ENCODE peak calls at places on chromosome 14, in nine cellular contexts. One of them, this sample, is unnamed.

GRCh38 chr14:92401561-92401960 is 78.6 kb downstream of the SLC24A4 start:
- DNase-seq in T-helper 17 cell: no peak
- DNase-seq in activated T-helper 1 cell treated with anti-CD3 and anti-CD28 coated beads, Interleukin-12 subunit alpha, Interleukin-12 subunit beta, Interleukin-2, Interleukin-4 antibody, amounts not matched to agents 30 ng/mL and 10 ng/mL and 1 ng/mL, durations not matched to agents 14 hours and 24 hours and 36 hours: no peak
- DNase-seq in stimulated activated CD4-positive, alpha-beta T cell treated with anti-CD3 and anti-CD28 coated beads, Interleukin-1b, Interleukin-23, amount 100 ng/mL, for 48 hours: no peak
- DNase-seq in T-helper 2 cell: no peak
- DNase-seq in Kasumi-1: no peak
- DNase-seq in breast epithelium: no peak
- DNase-seq in sciatic nerve: no peak
- DNase-seq in stimulated activated CD8-positive, alpha-beta memory T cell treated with anti-CD3 and anti-CD28 coated beads, Interleukin-15, amount 100 ng/mL, for 4 hours: no peak
- DNase-seq in this sample: no peak

GRCh38 chr14:75647650-75648049 is 13.0 kb downstream of the ERG28 start:
- DNase-seq in T-helper 17 cell: no peak
- DNase-seq in activated T-helper 1 cell treated with anti-CD3 and anti-CD28 coated beads, Interleukin-12 subunit alpha, Interleukin-12 subunit beta, Interleukin-2, Interleukin-4 antibody, amounts not matched to agents 30 ng/mL and 10 ng/mL and 1 ng/mL, durations not matched to agents 14 hours and 24 hours and 36 hours: no peak
- DNase-seq in stimulated activated CD4-positive, alpha-beta T cell treated with anti-CD3 and anti-CD28 coated beads, Interleukin-1b, Interleukin-23, amount 100 ng/mL, for 48 hours: no peak
- DNase-seq in T-helper 2 cell: no peak
- DNase-seq in Kasumi-1: no peak
- DNase-seq in breast epithelium: no peak
- DNase-seq in sciatic nerve: no peak
- DNase-seq in stimulated activated CD8-positive, alpha-beta memory T cell treated with anti-CD3 and anti-CD28 coated beads, Interleukin-15, amount 100 ng/mL, for 4 hours: no peak
- DNase-seq in this sample: no peak

GRCh38 chr14:20434701-20435453 is 1.1 kb downstream of the KLHL33 start:
- DNase-seq in T-helper 17 cell: no peak
- DNase-seq in activated T-helper 1 cell treated with anti-CD3 and anti-CD28 coated beads, Interleukin-12 subunit alpha, Interleukin-12 subunit beta, Interleukin-2, Interleukin-4 antibody, amounts not matched to agents 30 ng/mL and 10 ng/mL and 1 ng/mL, durations not matched to agents 14 hours and 24 hours and 36 hours: no peak
- DNase-seq in stimulated activated CD4-positive, alpha-beta T cell treated with anti-CD3 and anti-CD28 coated beads, Interleukin-1b, Interleukin-23, amount 100 ng/mL, for 48 hours: no peak
- DNase-seq in T-helper 2 cell: no peak
- DNase-seq in Kasumi-1: no peak
- DNase-seq in breast epithelium: no peak
- DNase-seq in sciatic nerve: peak; percentile 85
- DNase-seq in stimulated activated CD8-positive, alpha-beta memory T cell treated with anti-CD3 and anti-CD28 coated beads, Interleukin-15, amount 100 ng/mL, for 4 hours: no peak
- DNase-seq in this sample: no peak

GRCh38 chr14:101817511-101818001 is 56.0 kb downstream of the PPP2R5C start:
- DNase-seq in T-helper 17 cell: no peak
- DNase-seq in activated T-helper 1 cell treated with anti-CD3 and anti-CD28 coated beads, Interleukin-12 subunit alpha, Interleukin-12 subunit beta, Interleukin-2, Interleukin-4 antibody, amounts not matched to agents 30 ng/mL and 10 ng/mL and 1 ng/mL, durations not matched to agents 14 hours and 24 hours and 36 hours: no peak
- DNase-seq in stimulated activated CD4-positive, alpha-beta T cell treated with anti-CD3 and anti-CD28 coated beads, Interleukin-1b, Interleukin-23, amount 100 ng/mL, for 48 hours: no peak
- DNase-seq in T-helper 2 cell: peak; percentile 71
- DNase-seq in Kasumi-1: no peak
- DNase-seq in breast epithelium: no peak
- DNase-seq in sciatic nerve: no peak
- DNase-seq in stimulated activated CD8-positive, alpha-beta memory T cell treated with anti-CD3 and anti-CD28 coated beads, Interleukin-15, amount 100 ng/mL, for 4 hours: no peak
- DNase-seq in this sample: peak; percentile 55

GRCh38 chr14:72682188-72682587 is 211.7 kb downstream of the DPF3 start:
- DNase-seq in T-helper 17 cell: no peak
- DNase-seq in activated T-helper 1 cell treated with anti-CD3 and anti-CD28 coated beads, Interleukin-12 subunit alpha, Interleukin-12 subunit beta, Interleukin-2, Interleukin-4 antibody, amounts not matched to agents 30 ng/mL and 10 ng/mL and 1 ng/mL, durations not matched to agents 14 hours and 24 hours and 36 hours: no peak
- DNase-seq in stimulated activated CD4-positive, alpha-beta T cell treated with anti-CD3 and anti-CD28 coated beads, Interleukin-1b, Interleukin-23, amount 100 ng/mL, for 48 hours: no peak
- DNase-seq in T-helper 2 cell: no peak
- DNase-seq in Kasumi-1: no peak
- DNase-seq in breast epithelium: no peak
- DNase-seq in sciatic nerve: no peak
- DNase-seq in stimulated activated CD8-positive, alpha-beta memory T cell treated with anti-CD3 and anti-CD28 coated beads, Interleukin-15, amount 100 ng/mL, for 4 hours: no peak
- DNase-seq in this sample: no peak

GRCh38 chr14:59398841-59399240 is 66.3 kb downstream of the GPR135 start:
- DNase-seq in T-helper 17 cell: no peak
- DNase-seq in activated T-helper 1 cell treated with anti-CD3 and anti-CD28 coated beads, Interleukin-12 subunit alpha, Interleukin-12 subunit beta, Interleukin-2, Interleukin-4 antibody, amounts not matched to agents 30 ng/mL and 10 ng/mL and 1 ng/mL, durations not matched to agents 14 hours and 24 hours and 36 hours: peak; percentile 2
- DNase-seq in stimulated activated CD4-positive, alpha-beta T cell treated with anti-CD3 and anti-CD28 coated beads, Interleukin-1b, Interleukin-23, amount 100 ng/mL, for 48 hours: no peak
- DNase-seq in T-helper 2 cell: no peak
- DNase-seq in Kasumi-1: peak; percentile 98
- DNase-seq in breast epithelium: no peak
- DNase-seq in sciatic nerve: no peak
- DNase-seq in stimulated activated CD8-positive, alpha-beta memory T cell treated with anti-CD3 and anti-CD28 coated beads, Interleukin-15, amount 100 ng/mL, for 4 hours: no peak
- DNase-seq in this sample: no peak

GRCh38 chr14:79118291-79118690 is 948.1 kb downstream of the NRXN3 start:
- DNase-seq in T-helper 17 cell: no peak
- DNase-seq in activated T-helper 1 cell treated with anti-CD3 and anti-CD28 coated beads, Interleukin-12 subunit alpha, Interleukin-12 subunit beta, Interleukin-2, Interleukin-4 antibody, amounts not matched to agents 30 ng/mL and 10 ng/mL and 1 ng/mL, durations not matched to agents 14 hours and 24 hours and 36 hours: no peak
- DNase-seq in stimulated activated CD4-positive, alpha-beta T cell treated with anti-CD3 and anti-CD28 coated beads, Interleukin-1b, Interleukin-23, amount 100 ng/mL, for 48 hours: no peak
- DNase-seq in T-helper 2 cell: no peak
- DNase-seq in Kasumi-1: no peak
- DNase-seq in breast epithelium: no peak
- DNase-seq in sciatic nerve: no peak
- DNase-seq in stimulated activated CD8-positive, alpha-beta memory T cell treated with anti-CD3 and anti-CD28 coated beads, Interleukin-15, amount 100 ng/mL, for 4 hours: no peak
- DNase-seq in this sample: no peak

GRCh38 chr14:96811985-96812667 is 14.9 kb downstream of the VRK1 start:
- DNase-seq in T-helper 17 cell: no peak
- DNase-seq in activated T-helper 1 cell treated with anti-CD3 and anti-CD28 coated beads, Interleukin-12 subunit alpha, Interleukin-12 subunit beta, Interleukin-2, Interleukin-4 antibody, amounts not matched to agents 30 ng/mL and 10 ng/mL and 1 ng/mL, durations not matched to agents 14 hours and 24 hours and 36 hours: no peak
- DNase-seq in stimulated activated CD4-positive, alpha-beta T cell treated with anti-CD3 and anti-CD28 coated beads, Interleukin-1b, Interleukin-23, amount 100 ng/mL, for 48 hours: no peak
- DNase-seq in T-helper 2 cell: no peak
- DNase-seq in Kasumi-1: no peak
- DNase-seq in breast epithelium: no peak
- DNase-seq in sciatic nerve: no peak
- DNase-seq in stimulated activated CD8-positive, alpha-beta memory T cell treated with anti-CD3 and anti-CD28 coated beads, Interleukin-15, amount 100 ng/mL, for 4 hours: no peak
- DNase-seq in this sample: no peak

GRCh38 chr14:77296906-77297305 is 23.8 kb downstream of the POMT2 start:
- DNase-seq in T-helper 17 cell: no peak
- DNase-seq in activated T-helper 1 cell treated with anti-CD3 and anti-CD28 coated beads, Interleukin-12 subunit alpha, Interleukin-12 subunit beta, Interleukin-2, Interleukin-4 antibody, amounts not matched to agents 30 ng/mL and 10 ng/mL and 1 ng/mL, durations not matched to agents 14 hours and 24 hours and 36 hours: no peak
- DNase-seq in stimulated activated CD4-positive, alpha-beta T cell treated with anti-CD3 and anti-CD28 coated beads, Interleukin-1b, Interleukin-23, amount 100 ng/mL, for 48 hours: no peak
- DNase-seq in T-helper 2 cell: no peak
- DNase-seq in Kasumi-1: no peak
- DNase-seq in breast epithelium: no peak
- DNase-seq in sciatic nerve: no peak
- DNase-seq in stimulated activated CD8-positive, alpha-beta memory T cell treated with anti-CD3 and anti-CD28 coated beads, Interleukin-15, amount 100 ng/mL, for 4 hours: no peak
- DNase-seq in this sample: no peak

GRCh38 chr14:51871846-51872245 is 11.4 kb downstream of the GNG2 start:
- DNase-seq in T-helper 17 cell: no peak
- DNase-seq in activated T-helper 1 cell treated with anti-CD3 and anti-CD28 coated beads, Interleukin-12 subunit alpha, Interleukin-12 subunit beta, Interleukin-2, Interleukin-4 antibody, amounts not matched to agents 30 ng/mL and 10 ng/mL and 1 ng/mL, durations not matched to agents 14 hours and 24 hours and 36 hours: no peak
- DNase-seq in stimulated activated CD4-positive, alpha-beta T cell treated with anti-CD3 and anti-CD28 coated beads, Interleukin-1b, Interleukin-23, amount 100 ng/mL, for 48 hours: no peak
- DNase-seq in T-helper 2 cell: no peak
- DNase-seq in Kasumi-1: no peak
- DNase-seq in breast epithelium: no peak
- DNase-seq in sciatic nerve: no peak
- DNase-seq in stimulated activated CD8-positive, alpha-beta memory T cell treated with anti-CD3 and anti-CD28 coated beads, Interleukin-15, amount 100 ng/mL, for 4 hours: no peak
- DNase-seq in this sample: no peak

GRCh38 chr14:71942904-71943694 is 10.9 kb downstream of the RGS6 start:
- DNase-seq in T-helper 17 cell: no peak
- DNase-seq in activated T-helper 1 cell treated with anti-CD3 and anti-CD28 coated beads, Interleukin-12 subunit alpha, Interleukin-12 subunit beta, Interleukin-2, Interleukin-4 antibody, amounts not matched to agents 30 ng/mL and 10 ng/mL and 1 ng/mL, durations not matched to agents 14 hours and 24 hours and 36 hours: no peak
- DNase-seq in stimulated activated CD4-positive, alpha-beta T cell treated with anti-CD3 and anti-CD28 coated beads, Interleukin-1b, Interleukin-23, amount 100 ng/mL, for 48 hours: no peak
- DNase-seq in T-helper 2 cell: no peak
- DNase-seq in Kasumi-1: peak; percentile 78
- DNase-seq in breast epithelium: no peak
- DNase-seq in sciatic nerve: no peak
- DNase-seq in stimulated activated CD8-positive, alpha-beta memory T cell treated with anti-CD3 and anti-CD28 coated beads, Interleukin-15, amount 100 ng/mL, for 4 hours: no peak
- DNase-seq in this sample: no peak

This sample was measured in T-helper 22 cell.